ENCODE peak calls at places on chromosomes 2 and 18, in nine cellular contexts. M, W, O, G, L, B, X, A and Y are unnamed samples.

GRCh38 chr2:235485362-235485761 is 8.5 kb upstream of the AGAP1 start:
- DNase-seq in M (no peak), W (no peak), O (no peak), G (no peak), L (no peak), B (no peak), X (no peak), A (no peak), Y (no peak)

GRCh38 chr2:37585982-37586621 is 85.3 kb downstream of the CDC42EP3 start:
- DNase-seq in M (no peak), W (peak), O (peak), G (peak), L (peak), B (peak), X (peak), A (no peak), Y (no peak)

GRCh38 chr2:241925821-241926441 is 56.4 kb downstream of the RTP5 start:
- DNase-seq in M (no peak), W (no peak), O (no peak), G (no peak), L (no peak), B (no peak), X (no peak), A (no peak), Y (no peak)

GRCh38 chr18:54888933-54889332 is 60.7 kb downstream of the RAB27B start:
- DNase-seq in M (no peak), W (peak), O (no peak), G (no peak), L (no peak), B (peak), X (no peak), A (no peak), Y (no peak)

GRCh38 chr2:182077023-182077422 is 91.4 kb downstream of the PPP1R1C start:
- DNase-seq in M (no peak), W (no peak), O (no peak), G (no peak), L (no peak), B (peak), X (no peak), A (no peak), Y (no peak)

GRCh38 chr2:165874445-165875039 is 79.0 kb downstream of the TTC21B start:
- DNase-seq in M (no peak), W (peak), O (no peak), G (peak), L (no peak), B (peak), X (no peak), A (no peak), Y (peak)

GRCh38 chr2:223297788-223298187 is 245.8 kb downstream of the KCNE4 start:
- DNase-seq in M (no peak), W (no peak), O (no peak), G (no peak), L (no peak), B (no peak), X (no peak), A (no peak), Y (no peak)

GRCh38 chr2:195898505-195898904 is 170.1 kb downstream of the DNAH7 start:
- DNase-seq in M (peak), W (peak), O (peak), G (no peak), L (no peak), B (peak), X (no peak), A (no peak), Y (peak)